ENCODE peak calls at places on chromosome 14, in six cellular contexts. T is AG08396; Q is T-cell; H is stimulated activated CD4-positive, alpha-beta T cell treated with anti-CD3 and anti-CD28 coated beads, Interleukin-12 subunit alpha, Interleukin-12 subunit beta, amount 100 ng/mL, for 24 hours; A is ACHN; U is right atrium auricular region. J is an unnamed sample.

GRCh38 chr14:87705439-87705896 is 287.5 kb downstream of the GALC start:
- DNase-seq in H (no peak), Q (no peak), U (no peak), A (no peak), T (peak; percentile 24), J (no peak)

GRCh38 chr14:100291305-100292075 is 14.8 kb downstream of the SLC25A29 start:
- DNase-seq in U (no peak), T (peak; percentile 6), A (no peak), H (no peak), Q (no peak), J (no peak)

GRCh38 chr14:102050625-102051024 is 36.2 kb downstream of the HSP90AA1 start:
- DNase-seq in Q (no peak), U (no peak), A (no peak), T (peak; percentile 87), H (no peak), J (peak; percentile 54)

GRCh38 chr14:106141242-106142220 is 615.1 kb downstream of the TMEM121 start:
- DNase-seq in Q (peak; percentile 2), H (peak; percentile 50), A (peak; percentile 3), T (no peak), U (no peak), J (peak; percentile 13)

GRCh38 chr14:55451950-55452349 is 11.5 kb upstream of the TBPL2 start:
- DNase-seq in T (no peak), Q (no peak), A (no peak), U (no peak), H (no peak), J (no peak)

GRCh38 chr14:87199371-87199770 is 793.6 kb downstream of the GALC start:
- DNase-seq in U (no peak), T (no peak), A (no peak), H (no peak), Q (no peak), J (no peak)

GRCh38 chr14:103023881-103024473 is 33.4 kb downstream of the CDC42BPB start:
- DNase-seq in U (no peak), A (no peak), Q (no peak), H (no peak), T (peak; percentile 78), J (peak; percentile 69)

GRCh38 chr14:32560213-32560857 is 231.2 kb downstream of the AKAP6 start:
- DNase-seq in Q (no peak), T (peak; percentile 66), H (peak; percentile 1), U (peak; percentile 63), A (peak; percentile 69), J (peak; percentile 79)

GRCh38 chr14:81127785-81128184 is 93.0 kb downstream of the GTF2A1 start:
- DNase-seq in U (no peak), Q (no peak), T (no peak), A (no peak), H (no peak), J (peak; percentile 40)

GRCh38 chr14:95272057-95272456 is 47.7 kb downstream of the CLMN start:
- DNase-seq in A (no peak), T (no peak), H (no peak), Q (no peak), U (no peak), J (no peak)